ENCODE peak calls at places on chromosome 18, in ten cellular contexts. One of them, this sample, is unnamed.

GRCh38 chr18:323253-323622 is 55.4 kb upstream of the THOC1 start:
- DNase-seq in H7: no peak
- DNase-seq in hepatocyte: peak
- DNase-seq in adrenal gland: peak
- DNase-seq in adipocyte: peak
- DNase-seq in stomach: no peak
- DNase-seq in WERI-Rb-1: no peak
- DNase-seq in CD8-positive, alpha-beta memory T cell: no peak
- DNase-seq in GM23248: peak
- DNase-seq in tibial artery: no peak
- DNase-seq in this sample: no peak

GRCh38 chr18:76494181-76494540 is 881 bp downstream of the ZNF516 start:
- DNase-seq in stomach: no peak
- DNase-seq in adrenal gland: peak
- DNase-seq in adipocyte: peak
- DNase-seq in H7: peak
- DNase-seq in WERI-Rb-1: peak
- DNase-seq in GM23248: peak
- DNase-seq in hepatocyte: peak
- DNase-seq in tibial artery: peak
- DNase-seq in CD8-positive, alpha-beta memory T cell: no peak
- DNase-seq in this sample: peak

GRCh38 chr18:36697905-36698304 is 130.9 kb downstream of the TPGS2 start:
- DNase-seq in stomach: no peak
- DNase-seq in adipocyte: peak
- DNase-seq in CD8-positive, alpha-beta memory T cell: no peak
- DNase-seq in WERI-Rb-1: no peak
- DNase-seq in adrenal gland: no peak
- DNase-seq in H7: no peak
- DNase-seq in hepatocyte: no peak
- DNase-seq in GM23248: peak
- DNase-seq in tibial artery: peak
- DNase-seq in this sample: no peak

GRCh38 chr18:73514449-73514848 is 633.2 kb downstream of the FBXO15 start:
- DNase-seq in stomach: no peak
- DNase-seq in GM23248: no peak
- DNase-seq in WERI-Rb-1: no peak
- DNase-seq in hepatocyte: no peak
- DNase-seq in H7: no peak
- DNase-seq in CD8-positive, alpha-beta memory T cell: no peak
- DNase-seq in adipocyte: no peak
- DNase-seq in adrenal gland: no peak
- DNase-seq in tibial artery: no peak
- DNase-seq in this sample: no peak

GRCh38 chr18:582465-582864 is 2.3 kb downstream of the CETN1 start:
- DNase-seq in adrenal gland: no peak
- DNase-seq in hepatocyte: no peak
- DNase-seq in tibial artery: no peak
- DNase-seq in H7: no peak
- DNase-seq in stomach: peak
- DNase-seq in adipocyte: no peak
- DNase-seq in WERI-Rb-1: no peak
- DNase-seq in GM23248: no peak
- DNase-seq in CD8-positive, alpha-beta memory T cell: no peak
- DNase-seq in this sample: no peak

GRCh38 chr18:67730884-67731283 is 214.4 kb upstream of the DSEL start:
- DNase-seq in hepatocyte: no peak
- DNase-seq in WERI-Rb-1: no peak
- DNase-seq in GM23248: peak
- DNase-seq in adrenal gland: peak
- DNase-seq in CD8-positive, alpha-beta memory T cell: no peak
- DNase-seq in H7: no peak
- DNase-seq in stomach: no peak
- DNase-seq in tibial artery: no peak
- DNase-seq in adipocyte: peak
- DNase-seq in this sample: no peak

GRCh38 chr18:48781041-48781989 is 169.4 kb downstream of the SMAD7 start:
- DNase-seq in H7: no peak
- DNase-seq in GM23248: peak
- DNase-seq in adipocyte: peak
- DNase-seq in tibial artery: peak
- DNase-seq in CD8-positive, alpha-beta memory T cell: no peak
- DNase-seq in WERI-Rb-1: peak
- DNase-seq in adrenal gland: peak
- DNase-seq in hepatocyte: peak
- DNase-seq in stomach: peak
- DNase-seq in this sample: peak

GRCh38 chr18:74411475-74411874 is 45.6 kb downstream of the DIPK1C start:
- DNase-seq in hepatocyte: no peak
- DNase-seq in tibial artery: no peak
- DNase-seq in CD8-positive, alpha-beta memory T cell: no peak
- DNase-seq in adipocyte: no peak
- DNase-seq in adrenal gland: no peak
- DNase-seq in H7: no peak
- DNase-seq in WERI-Rb-1: no peak
- DNase-seq in stomach: peak
- DNase-seq in GM23248: no peak
- DNase-seq in this sample: no peak

GRCh38 chr18:35597758-35598157 is 16.2 kb downstream of the GALNT1 start:
- DNase-seq in tibial artery: no peak
- DNase-seq in adipocyte: no peak
- DNase-seq in adrenal gland: no peak
- DNase-seq in WERI-Rb-1: no peak
- DNase-seq in stomach: no peak
- DNase-seq in hepatocyte: no peak
- DNase-seq in CD8-positive, alpha-beta memory T cell: no peak
- DNase-seq in GM23248: no peak
- DNase-seq in H7: no peak
- DNase-seq in this sample: no peak

GRCh38 chr18:11820697-11821096 is 30.5 kb upstream of the CHMP1B start:
- DNase-seq in GM23248: no peak
- DNase-seq in stomach: no peak
- DNase-seq in adipocyte: no peak
- DNase-seq in H7: no peak
- DNase-seq in tibial artery: no peak
- DNase-seq in adrenal gland: no peak
- DNase-seq in hepatocyte: no peak
- DNase-seq in CD8-positive, alpha-beta memory T cell: no peak
- DNase-seq in WERI-Rb-1: no peak
- DNase-seq in this sample: no peak

GRCh38 chr18:56563568-56563967 is 74.8 kb downstream of the TXNL1 start:
- DNase-seq in adrenal gland: no peak
- DNase-seq in GM23248: no peak
- DNase-seq in hepatocyte: no peak
- DNase-seq in tibial artery: no peak
- DNase-seq in H7: peak
- DNase-seq in adipocyte: no peak
- DNase-seq in stomach: no peak
- DNase-seq in WERI-Rb-1: peak
- DNase-seq in CD8-positive, alpha-beta memory T cell: no peak
- DNase-seq in this sample: peak

GRCh38 chr18:76058146-76058545 is 436.9 kb downstream of the ZNF516 start:
- DNase-seq in hepatocyte: no peak
- DNase-seq in adipocyte: no peak
- DNase-seq in WERI-Rb-1: no peak
- DNase-seq in tibial artery: no peak
- DNase-seq in GM23248: no peak
- DNase-seq in CD8-positive, alpha-beta memory T cell: no peak
- DNase-seq in stomach: no peak
- DNase-seq in adrenal gland: no peak
- DNase-seq in H7: no peak
- DNase-seq in this sample: no peak

GRCh38 chr18:58224425-58224750 is 180.4 kb downstream of the NEDD4L start:
- DNase-seq in adrenal gland: no peak
- DNase-seq in WERI-Rb-1: no peak
- DNase-seq in GM23248: no peak
- DNase-seq in hepatocyte: no peak
- DNase-seq in stomach: no peak
- DNase-seq in adipocyte: peak
- DNase-seq in tibial artery: no peak
- DNase-seq in CD8-positive, alpha-beta memory T cell: no peak
- DNase-seq in H7: no peak
- DNase-seq in this sample: no peak
- H3K4me3 ChIP-seq in adrenal gland: no peak
- H3K4me3 ChIP-seq in WERI-Rb-1: no peak
- H3K4me3 ChIP-seq in GM23248: peak
- H3K4me3 ChIP-seq in hepatocyte: peak
- H3K4me3 ChIP-seq in stomach: peak
- H3K4me3 ChIP-seq in adipocyte: peak
- H3K4me3 ChIP-seq in tibial artery: no peak
- H3K4me3 ChIP-seq in CD8-positive, alpha-beta memory T cell: no peak
- H3K4me3 ChIP-seq in H7: no peak
- H3K4me3 ChIP-seq in this sample: no peak

DNA sequence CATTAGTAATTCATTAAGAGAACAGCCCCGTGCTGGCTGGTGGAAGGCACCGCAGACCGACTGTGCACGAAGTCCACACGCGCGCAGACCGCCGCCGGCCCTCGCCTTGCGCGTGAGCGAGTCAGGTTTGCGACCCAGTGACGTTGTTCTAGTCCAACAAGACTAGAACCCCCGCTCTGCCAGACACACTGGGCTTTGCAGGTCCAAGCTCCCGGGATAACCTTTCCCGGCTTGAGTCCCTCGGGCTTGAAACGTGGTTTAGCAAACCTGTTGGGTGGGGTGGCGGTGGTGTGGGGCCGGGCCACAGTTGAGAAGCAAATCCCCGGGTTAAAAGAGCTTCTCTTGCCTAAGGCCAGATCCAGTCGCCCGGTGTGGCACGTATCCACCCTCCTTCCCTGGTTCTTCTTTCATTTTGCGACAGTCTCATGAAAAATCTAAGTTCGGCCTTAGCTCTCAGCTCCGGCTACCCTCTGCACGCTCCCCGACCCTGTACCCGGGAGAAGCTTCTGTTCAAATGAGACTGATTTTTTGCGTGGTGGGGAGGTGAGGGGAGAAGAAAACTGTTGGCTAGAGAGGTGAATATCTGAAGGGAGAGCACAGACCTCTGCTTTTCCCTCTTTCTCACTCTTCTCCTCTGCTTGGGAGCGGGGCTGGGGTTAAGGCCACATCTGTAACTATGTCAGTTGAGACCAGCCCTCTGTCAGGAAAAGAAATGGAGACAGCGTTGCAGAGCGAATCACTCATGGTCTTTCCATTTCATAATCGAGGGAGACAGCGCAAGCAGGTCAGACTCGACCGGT is 11.1 kb upstream of the SKOR2 start:
- DNase-seq in CD8-positive, alpha-beta memory T cell: no peak
- DNase-seq in hepatocyte: no peak
- DNase-seq in WERI-Rb-1: no peak
- DNase-seq in adipocyte: no peak
- DNase-seq in adrenal gland: no peak
- DNase-seq in tibial artery: no peak
- DNase-seq in H7: peak
- DNase-seq in GM23248: no peak
- DNase-seq in stomach: no peak
- DNase-seq in this sample: no peak
- H3K4me3 ChIP-seq in CD8-positive, alpha-beta memory T cell: no peak
- H3K4me3 ChIP-seq in hepatocyte: no peak
- H3K4me3 ChIP-seq in WERI-Rb-1: no peak
- H3K4me3 ChIP-seq in adipocyte: peak
- H3K4me3 ChIP-seq in adrenal gland: no peak
- H3K4me3 ChIP-seq in tibial artery: no peak
- H3K4me3 ChIP-seq in H7: peak
- H3K4me3 ChIP-seq in GM23248: no peak
- H3K4me3 ChIP-seq in stomach: no peak
- H3K4me3 ChIP-seq in this sample: no peak

GRCh38 chr18:79911009-79911870 is 40.2 kb downstream of the SLC66A2 start:
- DNase-seq in GM23248: no peak
- DNase-seq in adipocyte: no peak
- DNase-seq in tibial artery: peak
- DNase-seq in H7: peak
- DNase-seq in CD8-positive, alpha-beta memory T cell: no peak
- DNase-seq in stomach: no peak
- DNase-seq in adrenal gland: no peak
- DNase-seq in hepatocyte: peak
- DNase-seq in WERI-Rb-1: peak
- DNase-seq in this sample: peak
- H3K4me3 ChIP-seq in GM23248: no peak
- H3K4me3 ChIP-seq in adipocyte: no peak
- H3K4me3 ChIP-seq in tibial artery: no peak
- H3K4me3 ChIP-seq in H7: peak
- H3K4me3 ChIP-seq in CD8-positive, alpha-beta memory T cell: no peak
- H3K4me3 ChIP-seq in stomach: no peak
- H3K4me3 ChIP-seq in adrenal gland: no peak
- H3K4me3 ChIP-seq in hepatocyte: no peak
- H3K4me3 ChIP-seq in WERI-Rb-1: no peak
- H3K4me3 ChIP-seq in this sample: no peak

DNA sequence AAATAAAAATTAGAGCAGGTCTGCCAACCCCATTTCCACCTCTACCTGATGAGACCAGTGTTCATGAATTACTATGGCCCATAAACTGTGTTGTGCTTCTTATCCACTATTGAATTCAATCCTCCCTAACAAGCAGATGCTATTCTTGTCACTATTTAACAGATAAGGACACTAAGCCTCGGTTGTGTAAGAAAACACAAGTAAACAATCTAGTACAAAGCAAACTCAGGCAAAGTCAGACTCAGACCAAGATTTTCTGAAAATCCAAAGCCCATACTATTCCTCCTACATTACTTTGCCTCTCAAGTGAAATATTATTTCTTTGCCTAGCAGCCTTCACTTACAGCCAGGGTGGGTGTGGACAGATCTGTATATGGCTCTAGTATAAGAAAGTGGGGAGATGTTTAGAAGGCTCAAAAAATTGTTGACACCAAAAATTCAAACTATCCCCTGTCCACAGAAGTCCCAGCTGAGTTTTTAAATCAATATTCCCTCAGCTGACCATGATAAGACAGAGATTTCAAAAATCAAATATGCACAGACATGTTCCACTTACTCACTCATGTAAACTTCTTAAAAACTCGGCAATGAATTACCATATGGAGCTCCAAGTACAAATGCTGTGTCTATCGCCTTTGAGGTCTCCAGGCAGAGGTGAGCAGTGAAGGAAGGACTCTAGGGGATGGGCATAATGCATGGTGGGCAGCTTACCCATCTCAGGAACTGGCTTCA is 16.0 kb upstream of the TTR start:
- DNase-seq in GM23248: no peak
- DNase-seq in WERI-Rb-1: no peak
- DNase-seq in stomach: no peak
- DNase-seq in adrenal gland: no peak
- DNase-seq in adipocyte: no peak
- DNase-seq in CD8-positive, alpha-beta memory T cell: no peak
- DNase-seq in tibial artery: no peak
- DNase-seq in hepatocyte: no peak
- DNase-seq in H7: no peak
- DNase-seq in this sample: no peak
- H3K4me3 ChIP-seq in GM23248: no peak
- H3K4me3 ChIP-seq in WERI-Rb-1: no peak
- H3K4me3 ChIP-seq in stomach: no peak
- H3K4me3 ChIP-seq in adrenal gland: no peak
- H3K4me3 ChIP-seq in adipocyte: no peak
- H3K4me3 ChIP-seq in CD8-positive, alpha-beta memory T cell: no peak
- H3K4me3 ChIP-seq in tibial artery: no peak
- H3K4me3 ChIP-seq in hepatocyte: no peak
- H3K4me3 ChIP-seq in H7: no peak
- H3K4me3 ChIP-seq in this sample: no peak

This sample was measured in SJCRH30.